ENCODE peak calls at places on chromosomes 5 and 9, in ten cellular contexts. Y, S, C, L, M, Z, G, I, V and P are unnamed samples.

GRCh38 chr5:74765201-74765600 is 1.7 kb downstream of the GFM2 start:
- DNase-seq in I (no peak), S (no peak), V (no peak), Z (peak; percentile 48), C (no peak), M (no peak), G (no peak), L (no peak), Y (peak; percentile 2), P (no peak)

GRCh38 chr5:90959262-90959661 is 400.7 kb downstream of the ADGRV1 start:
- DNase-seq in V (no peak), G (no peak), C (no peak), I (no peak), Z (no peak), S (no peak), Y (no peak), M (no peak), L (no peak), P (no peak)

GRCh38 chr9:27537027-27537435 is 7.4 kb upstream of the MOB3B start:
- DNase-seq in V (no peak), Y (no peak), M (no peak), S (no peak), C (no peak), L (no peak), G (no peak), I (no peak), Z (no peak), P (no peak)

GRCh38 chr9:137311171-137311970 is 9.3 kb upstream of the NRARP start:
- DNase-seq in I (no peak), L (no peak), G (peak; percentile 64), C (no peak), Y (no peak), Z (peak; percentile 99), S (no peak), M (peak; percentile 30), V (peak; percentile 47), P (no peak)

GRCh38 chr5:135461752-135462151 is 9.6 kb upstream of the TIFAB start:
- DNase-seq in V (no peak), S (no peak), I (no peak), Z (no peak), L (no peak), Y (no peak), M (no peak), G (no peak), C (no peak), P (no peak)

GRCh38 chr5:139646912-139647391 is 1.2 kb upstream of the CXXC5 start:
- DNase-seq in G (no peak), V (no peak), M (no peak), C (no peak), Y (no peak), L (no peak), Z (no peak), S (no peak), I (no peak), P (no peak)

GRCh38 chr5:157918811-157919742 is 60.1 kb upstream of the CLINT1 start:
- DNase-seq in S (peak; percentile 47), G (peak; percentile 80), M (no peak), Z (no peak), I (peak; percentile 2), C (peak; percentile 59), L (no peak), Y (no peak), V (peak; percentile 21), P (peak; percentile 6)

GRCh38 chr9:1876891-1877496 is 138.2 kb upstream of the SMARCA2 start:
- DNase-seq in V (peak; percentile 23), M (no peak), I (no peak), S (no peak), Z (no peak), G (no peak), Y (no peak), C (no peak), L (no peak), P (no peak)

GRCh38 chr9:137816531-137817235 is 60.9 kb upstream of the CACNA1B start:
- DNase-seq in Y (no peak), M (no peak), Z (no peak), V (no peak), L (no peak), C (no peak), S (no peak), I (no peak), G (no peak), P (no peak)

GRCh38 chr5:100758780-100759179 is 144.3 kb downstream of the ST8SIA4 start:
- DNase-seq in I (no peak), M (no peak), C (no peak), G (no peak), Y (no peak), Z (no peak), S (no peak), L (no peak), V (no peak), P (no peak)

GRCh38 chr9:120710110-120710981 is 3.9 kb downstream of the MEGF9 start:
- DNase-seq in Z (peak; percentile 82), M (no peak), L (peak; percentile 79), I (no peak), S (peak; percentile 34), C (peak; percentile 76), Y (no peak), V (peak; percentile 20), G (no peak), P (peak; percentile 67)

GRCh38 chr5:77842247-77842646 is 66.1 kb upstream of the TBCA start:
- DNase-seq in Z (no peak), Y (no peak), I (no peak), G (no peak), C (no peak), S (peak; percentile 75), V (no peak), L (no peak), M (no peak), P (no peak)

GRCh38 chr5:85814596-85814995 is 803.1 kb upstream of the COX7C start:
- DNase-seq in L (no peak), Y (no peak), G (no peak), S (no peak), V (no peak), C (no peak), M (no peak), Z (no peak), I (no peak), P (no peak)

GRCh38 chr9:16867571-16868311 is 2.7 kb downstream of the BNC2 start:
- DNase-seq in Y (peak; percentile 80), Z (no peak), I (no peak), L (peak; percentile 55), M (no peak), V (no peak), C (peak; percentile 75), S (peak; percentile 74), G (no peak), P (peak; percentile 85)

GRCh38 chr5:150309898-150310269 is 7.2 kb upstream of the ARSI start:
- DNase-seq in Z (no peak), M (no peak), G (no peak), I (no peak), V (no peak), C (no peak), L (no peak), Y (no peak), S (no peak), P (no peak)

GRCh38 chr9:35731415-35732184 is 395 bp downstream of the TLN1 start:
- DNase-seq in Z (peak; percentile 62), M (no peak), Y (no peak), G (no peak), C (no peak), V (peak; percentile 41), L (no peak), S (no peak), I (no peak), P (no peak)

GRCh38 chr5:142360607-142361120 is 35.8 kb upstream of the SPRY4 start:
- DNase-seq in G (no peak), Z (peak; percentile 48), V (peak; percentile 27), I (peak; percentile 25), Y (peak; percentile 92), C (peak; percentile 9), M (no peak), L (peak; percentile 35), S (peak; percentile 70), P (peak; percentile 57)

GRCh38 chr9:76271755-76272154 is 122.5 kb downstream of the RFK start:
- DNase-seq in M (no peak), Z (no peak), G (no peak), V (no peak), C (peak; percentile 12), Y (no peak), S (peak; percentile 30), L (no peak), I (no peak), P (peak; percentile 32)

GRCh38 chr9:136151214-136151804 is 32.6 kb upstream of the TMEM250 start:
- DNase-seq in M (no peak), S (no peak), I (no peak), Z (no peak), L (no peak), G (no peak), V (peak; percentile 24), C (no peak), Y (no peak), P (no peak)

GRCh38 chr9:110027624-110028023 is 180.3 kb downstream of the C9orf152 start:
- DNase-seq in G (no peak), C (peak; percentile 87), Z (no peak), V (no peak), Y (peak; percentile 52), S (peak; percentile 56), M (no peak), I (peak; percentile 65), L (no peak), P (peak; percentile 96)

GRCh38 chr9:78439192-78439865 is 142.4 kb downstream of the PSAT1 start:
- DNase-seq in G (peak; percentile 91), Y (peak; percentile 76), V (peak; percentile 75), M (peak; percentile 57), C (peak; percentile 90), S (peak; percentile 95), L (peak; percentile 69), I (peak; percentile 71), Z (peak; percentile 85), P (peak; percentile 88)

GRCh38 chr5:72314571-72315172 is 5.4 kb downstream of the MRPS27 start:
- DNase-seq in L (peak; percentile 74), C (peak; percentile 45), M (no peak), Y (peak; percentile 31), G (no peak), V (no peak), I (no peak), Z (peak; percentile 43), S (peak; percentile 60), P (peak; percentile 89)

GRCh38 chr9:129211686-129212085 is 33.6 kb upstream of the IER5L start:
- DNase-seq in M (no peak), Z (no peak), L (no peak), C (no peak), G (no peak), S (no peak), Y (no peak), V (no peak), I (no peak), P (no peak)

GRCh38 chr9:98357921-98358535 is 102.6 kb upstream of the TBC1D2 start:
- DNase-seq in S (peak; percentile 24), Z (no peak), M (no peak), Y (peak; percentile 48), L (peak; percentile 25), I (no peak), C (peak; percentile 69), G (no peak), V (no peak), P (peak; percentile 47)

GRCh38 chr9:135764731-135765130 is 62.7 kb downstream of the KCNT1 start:
- DNase-seq in L (no peak), I (no peak), G (no peak), Z (no peak), V (no peak), Y (no peak), M (no peak), C (no peak), S (no peak), P (no peak)

GRCh38 chr5:150441813-150442698 is 7.5 kb downstream of the RPS14 start:
- DNase-seq in S (no peak), Z (no peak), C (peak; percentile 71), G (no peak), L (no peak), V (no peak), Y (no peak), M (no peak), I (no peak), P (peak; percentile 35)

GRCh38 chr9:90857103-90857502 is 55.5 kb downstream of the SYK start:
- DNase-seq in G (no peak), Z (no peak), M (no peak), C (no peak), L (no peak), Y (no peak), S (no peak), V (no peak), I (no peak), P (no peak)

GRCh38 chr9:9961934-9962333 is 650.9 kb downstream of the PTPRD start:
- DNase-seq in C (no peak), V (no peak), L (no peak), Y (no peak), S (no peak), G (no peak), I (no peak), Z (no peak), M (no peak), P (no peak)